ENCODE peak calls at places on chromosomes 6 and 20, in seven cellular contexts. F is activated CD4-positive, alpha-beta T cell treated with anti-CD3 and anti-CD28 coated beads for 36 hours; Y is T-helper 2 cell; T is neural crest cell; D is H4; Z is NCI-H2171; X is HFFc6. S is an unnamed sample.

GRCh38 chr6:140671926-140672325 is 1297.5 kb upstream of the CITED2 start:
- DNase-seq in X (no peak), Z (no peak), D (peak; percentile 52), F (no peak), Y (no peak), T (no peak), S (no peak)

GRCh38 chr20:5510446-5510845 is 193.7 kb upstream of the PROKR2 start:
- DNase-seq in D (no peak), X (no peak), Y (no peak), Z (no peak), F (no peak), T (no peak), S (no peak)

GRCh38 chr6:105324386-105325000 is 78.4 kb downstream of the PREP start:
- DNase-seq in F (no peak), Y (no peak), Z (no peak), D (no peak), X (no peak), T (no peak), S (no peak)

GRCh38 chr6:151018035-151018434 is 152.5 kb downstream of the MTHFD1L start:
- DNase-seq in Z (no peak), T (no peak), Y (no peak), D (no peak), X (no peak), F (no peak), S (no peak)

GRCh38 chr6:44697333-44697732 is 309.8 kb downstream of the CDC5L start:
- DNase-seq in X (no peak), D (no peak), Y (no peak), Z (no peak), T (no peak), F (no peak), S (no peak)

GRCh38 chr20:61980647-61981583 is 84.8 kb downstream of the TAF4 start:
- DNase-seq in F (peak; percentile 15), T (no peak), X (peak; percentile 6), D (peak; percentile 43), Z (no peak), Y (no peak), S (no peak)

GRCh38 chr6:53979468-53980067 is 131.7 kb upstream of the MLIP start:
- DNase-seq in X (peak; percentile 41), Y (no peak), Z (peak; percentile 7), T (peak; percentile 24), D (peak; percentile 28), F (peak; percentile 8), S (no peak)

GRCh38 chr20:17648306-17648646 is 33.8 kb downstream of the RRBP1 start:
- DNase-seq in Y (no peak), D (no peak), Z (no peak), F (no peak), T (no peak), X (no peak), S (no peak)

GRCh38 chr6:36929607-36930006 is 24.9 kb upstream of the PI16 start:
- DNase-seq in F (no peak), T (no peak), Z (peak; percentile 5), Y (no peak), X (peak; percentile 18), D (peak; percentile 31), S (no peak)

GRCh38 chr6:134551245-134551960 is 233.5 kb upstream of the SGK1 start:
- DNase-seq in F (no peak), T (no peak), Y (no peak), Z (no peak), X (peak; percentile 76), D (no peak), S (no peak)

GRCh38 chr6:82963527-82963926 is 102.1 kb downstream of the UBE3D start:
- DNase-seq in F (no peak), X (no peak), T (no peak), Y (no peak), D (no peak), Z (no peak), S (no peak)

GRCh38 chr20:57584768-57585461 is 24.0 kb downstream of the PCK1 start:
- DNase-seq in D (no peak), Z (no peak), X (no peak), Y (no peak), F (no peak), T (no peak), S (no peak)

GRCh38 chr6:118638288-118638687 is 13.1 kb downstream of the CEP85L start:
- DNase-seq in Y (no peak), F (no peak), Z (no peak), T (no peak), D (no peak), X (no peak), S (no peak)

GRCh38 chr6:129597023-129597713 is 112.8 kb downstream of the ARHGAP18 start:
- DNase-seq in X (no peak), F (no peak), Z (no peak), D (no peak), T (no peak), Y (no peak), S (no peak)

GRCh38 chr6:131063028-131063763 is at the start of gene EPB41L2:
- DNase-seq in Z (peak; percentile 44), T (peak; percentile 91), D (peak; percentile 58), X (peak; percentile 84), Y (peak; percentile 77), F (peak; percentile 86), S (peak; percentile 71)

GRCh38 chr20:48791014-48791413 is 36.8 kb downstream of the PREX1 start:
- DNase-seq in D (no peak), Y (no peak), Z (peak; percentile 93), T (no peak), X (no peak), F (no peak), S (no peak)

GRCh38 chr6:112291161-112291762 is 36.9 kb upstream of the LAMA4 start:
- DNase-seq in D (no peak), F (no peak), Y (no peak), Z (no peak), X (no peak), T (no peak), S (no peak)

GRCh38 chr20:5569021-5569420 is 181.2 kb upstream of the SHLD1 start:
- DNase-seq in X (peak; percentile 31), Z (peak; percentile 38), Y (peak; percentile 22), D (peak; percentile 33), T (peak; percentile 7), F (peak; percentile 68), S (peak; percentile 44)